ENCODE peak calls at places on chromosomes 2 and 18, in five cellular contexts. L is HFFc6, I is NB4, P is hepatocyte, G is tibial artery. F is an unnamed sample.

GRCh38 chr2:203122317-203122998 is 107.8 kb downstream of the NBEAL1 start:
- DNase-seq in L (no peak), G (no peak), I (peak), P (peak), F (peak)

GRCh38 chr18:35697869-35698268 is 116.3 kb downstream of the GALNT1 start:
- DNase-seq in L (no peak), G (no peak), I (no peak), P (no peak), F (no peak)

GRCh38 chr2:85156141-85156540 is 22.9 kb downstream of the TCF7L1 start:
- DNase-seq in L (no peak), P (peak), I (no peak), G (peak), F (no peak)

GRCh38 chr18:28757466-28758008 is 580.6 kb upstream of the CDH2 start:
- DNase-seq in I (no peak), P (no peak), G (no peak), L (no peak), F (no peak)

GRCh38 chr2:56540901-56541300 is 357.1 kb downstream of the CCDC85A start:
- DNase-seq in L (peak), I (no peak), G (no peak), P (no peak), F (no peak)

GRCh38 chr2:8525582-8526402 is 156.1 kb upstream of the ID2 start:
- DNase-seq in I (peak), G (peak), L (no peak), P (peak), F (no peak)

GRCh38 chr2:33069894-33070651 is 123.3 kb downstream of the LTBP1 start:
- DNase-seq in P (peak), G (peak), L (peak), I (peak), F (peak)

GRCh38 chr2:198062826-198063225 is 258.4 kb downstream of the PLCL1 start:
- DNase-seq in G (no peak), I (no peak), L (no peak), P (no peak), F (no peak)

GRCh38 chr18:39799010-39799409 is 2156.0 kb upstream of the PIK3C3 start:
- DNase-seq in G (no peak), P (peak), I (no peak), L (peak), F (peak)

GRCh38 chr18:45688834-45689233 is 35.1 kb upstream of the SLC14A1 start:
- DNase-seq in L (no peak), I (peak), P (no peak), G (no peak), F (peak)

GRCh38 chr18:76657911-76658475 is 163.0 kb upstream of the ZNF516 start:
- DNase-seq in I (peak), P (no peak), L (no peak), G (no peak), F (no peak)

GRCh38 chr2:73981081-73981968 is 3.4 kb upstream of the TET3 start:
- DNase-seq in P (peak), L (no peak), G (no peak), I (peak), F (no peak)

GRCh38 chr18:23320709-23321236 is 132.3 kb upstream of the RIOK3 start:
- DNase-seq in I (no peak), G (no peak), P (no peak), L (no peak), F (no peak)

GRCh38 chr2:126657146-126657635 is 1.2 kb downstream of the GYPC start:
- DNase-seq in L (peak), G (peak), I (peak), P (peak), F (peak)

GRCh38 chr2:31082002-31082401 is 56.2 kb downstream of the GALNT14 start:
- DNase-seq in L (no peak), I (no peak), P (no peak), G (no peak), F (no peak)

GRCh38 chr2:71277536-71278103 is 50.7 kb upstream of the PAIP2B start:
- DNase-seq in I (peak), L (no peak), G (peak), P (peak), F (peak)

GRCh38 chr18:71443726-71444480 is 1100.2 kb downstream of the CBLN2 start:
- DNase-seq in L (no peak), I (no peak), P (no peak), G (no peak), F (no peak)

GRCh38 chr18:57753063-57753462 is 50.1 kb downstream of the ATP8B1 start:
- DNase-seq in I (no peak), L (no peak), P (no peak), G (no peak), F (no peak)

GRCh38 chr18:57748770-57749603 is 54.1 kb downstream of the ATP8B1 start:
- DNase-seq in G (no peak), P (peak), I (peak), L (no peak), F (peak)

GRCh38 chr18:57754577-57755330 is 48.4 kb downstream of the ATP8B1 start:
- DNase-seq in G (no peak), L (no peak), P (no peak), I (no peak), F (no peak)

GRCh38 chr18:57747809-57748680 is 55.1 kb downstream of the ATP8B1 start:
- DNase-seq in I (no peak), P (no peak), L (no peak), G (no peak), F (no peak)

DNA sequence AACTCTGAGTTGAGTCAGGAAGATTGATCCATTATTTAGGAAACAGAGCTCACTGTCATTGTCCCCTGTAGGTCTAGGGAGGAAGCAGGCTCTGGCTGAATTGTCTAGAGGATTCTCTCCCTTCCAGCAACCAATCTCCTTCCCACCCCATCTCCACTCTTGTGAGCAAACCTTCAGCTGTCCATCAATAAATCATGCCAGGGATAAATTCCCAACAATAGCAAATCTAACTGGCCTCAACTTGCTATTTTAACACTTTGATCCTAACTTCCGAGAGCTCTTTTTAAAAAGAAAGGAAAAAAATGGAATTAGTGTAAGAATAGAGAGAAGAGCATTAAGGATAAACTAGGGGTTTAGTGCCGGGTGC is 53.5 kb downstream of the ATP8B1 start:
- DNase-seq in G (no peak), I (no peak), L (no peak), P (no peak), F (no peak)
- TF ChIP-seq CTCF in G (no peak), I (no peak), L (no peak), P (no peak), F (no peak)

GRCh38 chr18:44325903-44326650 is 354.6 kb upstream of the SETBP1 start:
- DNase-seq in L (no peak), G (no peak), P (peak), I (peak), F (peak)
- TF ChIP-seq CTCF in L (peak), G (peak), P (peak), I (peak), F (peak)

GRCh38 chr2:168255103-168255502 is 7.7 kb upstream of the STK39 start:
- DNase-seq in L (no peak), G (no peak), I (no peak), P (no peak), F (peak)

GRCh38 chr2:168256448-168256847 is 9.1 kb upstream of the STK39 start:
- DNase-seq in G (no peak), I (no peak), P (no peak), L (no peak), F (no peak)

GRCh38 chr2:168253379-168253778 is 6.0 kb upstream of the STK39 start:
- DNase-seq in L (no peak), G (no peak), I (peak), P (no peak), F (no peak)

GRCh38 chr2:168255866-168256265 is 8.5 kb upstream of the STK39 start:
- DNase-seq in L (no peak), G (no peak), P (no peak), I (no peak), F (no peak)

GRCh38 chr2:168254158-168254935 is 7.0 kb upstream of the STK39 start:
- DNase-seq in P (no peak), I (no peak), G (no peak), L (peak), F (peak)
- TF ChIP-seq CTCF in P (no peak), I (no peak), G (no peak), L (peak), F (no peak)

GRCh38 chr18:12278765-12279682 is 24.9 kb downstream of the CIDEA start:
- DNase-seq in P (peak), L (peak), G (peak), I (no peak), F (no peak)
- TF ChIP-seq CTCF in P (no peak), L (peak), G (peak), I (no peak), F (no peak)

GRCh38 chr18:78635093-78635800 is 344.4 kb upstream of the SALL3 start:
- DNase-seq in L (no peak), P (no peak), G (peak), I (no peak), F (no peak)
- TF ChIP-seq CTCF in L (no peak), P (no peak), G (no peak), I (no peak), F (no peak)

GRCh38 chr18:9474983-9475642 is at the start of gene RALBP1:
- DNase-seq in G (peak), P (peak), I (peak), L (peak), F (peak)
- TF ChIP-seq CTCF in G (no peak), P (peak), I (no peak), L (peak), F (peak)

DNA sequence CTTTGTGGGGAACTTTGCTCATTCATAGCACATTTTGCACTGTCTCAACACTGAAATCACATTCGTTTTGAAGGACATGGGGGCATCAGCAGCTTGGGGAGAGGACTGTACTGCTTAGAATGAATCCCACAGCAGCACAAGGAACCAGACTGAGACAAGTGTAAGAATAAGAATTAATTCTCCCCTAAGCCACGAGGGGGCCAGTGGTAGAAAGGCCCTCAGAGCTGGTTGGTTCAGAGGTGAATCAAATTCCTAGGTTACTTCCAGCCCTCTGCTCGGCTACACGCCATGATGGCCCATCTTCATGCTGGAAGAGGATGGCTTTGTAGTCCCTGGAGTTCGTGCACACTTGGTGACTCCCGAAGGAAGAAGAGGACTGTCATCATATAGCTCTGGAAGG is 12.0 kb upstream of the MC5R start:
- DNase-seq in G (no peak), I (peak), P (no peak), L (no peak), F (peak)
- TF ChIP-seq CTCF in G (no peak), I (no peak), P (no peak), L (peak), F (peak)